ENCODE peak calls at places on chromosomes 4 and X, in eight cellular contexts. One of them, this sample, is unnamed.

GRCh38 chrX:154397888-154398667 is at the start of gene RPL10:
- DNase-seq in activated T-cell treated with anti-CD3 and anti-CD28 coated beads, Interleukin-2, amount 50 U/mL, for 72 hours: peak
- DNase-seq in OCI-M1: peak
- DNase-seq in activated CD4-positive, alpha-beta T cell treated with anti-CD3 and anti-CD28 coated beads, Interleukin-2, amount 10 ng/mL, durations not matched to agents 7 days and 5 days: peak
- DNase-seq in stimulated activated naive CD8-positive, alpha-beta T cell treated with anti-CD3 and anti-CD28 coated beads, Interleukin-15, amount 100 ng/mL, for 72 hours: peak
- DNase-seq in putamen: peak
- DNase-seq in ACHN: peak
- DNase-seq in NCI-H69: peak
- DNase-seq in this sample: peak

GRCh38 chrX:7347465-7347864 is 199.5 kb upstream of the PUDP start:
- DNase-seq in activated CD4-positive, alpha-beta T cell treated with anti-CD3 and anti-CD28 coated beads, Interleukin-2, amount 10 ng/mL, durations not matched to agents 7 days and 5 days: no peak
- DNase-seq in stimulated activated naive CD8-positive, alpha-beta T cell treated with anti-CD3 and anti-CD28 coated beads, Interleukin-15, amount 100 ng/mL, for 72 hours: no peak
- DNase-seq in ACHN: no peak
- DNase-seq in OCI-M1: no peak
- DNase-seq in activated T-cell treated with anti-CD3 and anti-CD28 coated beads, Interleukin-2, amount 50 U/mL, for 72 hours: no peak
- DNase-seq in putamen: no peak
- DNase-seq in NCI-H69: peak
- DNase-seq in this sample: no peak

GRCh38 chr4:4225915-4226605 is 669 bp downstream of the OTOP1 start:
- DNase-seq in putamen: no peak
- DNase-seq in activated T-cell treated with anti-CD3 and anti-CD28 coated beads, Interleukin-2, amount 50 U/mL, for 72 hours: no peak
- DNase-seq in OCI-M1: no peak
- DNase-seq in activated CD4-positive, alpha-beta T cell treated with anti-CD3 and anti-CD28 coated beads, Interleukin-2, amount 10 ng/mL, durations not matched to agents 7 days and 5 days: no peak
- DNase-seq in stimulated activated naive CD8-positive, alpha-beta T cell treated with anti-CD3 and anti-CD28 coated beads, Interleukin-15, amount 100 ng/mL, for 72 hours: no peak
- DNase-seq in NCI-H69: peak
- DNase-seq in ACHN: no peak
- DNase-seq in this sample: no peak

GRCh38 chr4:82623284-82623683 is 61.5 kb upstream of the TMEM150C start:
- DNase-seq in putamen: no peak
- DNase-seq in activated CD4-positive, alpha-beta T cell treated with anti-CD3 and anti-CD28 coated beads, Interleukin-2, amount 10 ng/mL, durations not matched to agents 7 days and 5 days: no peak
- DNase-seq in OCI-M1: no peak
- DNase-seq in stimulated activated naive CD8-positive, alpha-beta T cell treated with anti-CD3 and anti-CD28 coated beads, Interleukin-15, amount 100 ng/mL, for 72 hours: no peak
- DNase-seq in activated T-cell treated with anti-CD3 and anti-CD28 coated beads, Interleukin-2, amount 50 U/mL, for 72 hours: no peak
- DNase-seq in NCI-H69: no peak
- DNase-seq in ACHN: no peak
- DNase-seq in this sample: no peak

GRCh38 chr4:129371901-129372300 is 275.9 kb downstream of the C4orf33 start:
- DNase-seq in ACHN: no peak
- DNase-seq in activated CD4-positive, alpha-beta T cell treated with anti-CD3 and anti-CD28 coated beads, Interleukin-2, amount 10 ng/mL, durations not matched to agents 7 days and 5 days: no peak
- DNase-seq in activated T-cell treated with anti-CD3 and anti-CD28 coated beads, Interleukin-2, amount 50 U/mL, for 72 hours: no peak
- DNase-seq in putamen: no peak
- DNase-seq in NCI-H69: no peak
- DNase-seq in stimulated activated naive CD8-positive, alpha-beta T cell treated with anti-CD3 and anti-CD28 coated beads, Interleukin-15, amount 100 ng/mL, for 72 hours: no peak
- DNase-seq in OCI-M1: no peak
- DNase-seq in this sample: no peak

GRCh38 chr4:55754754-55755350 is 64.7 kb upstream of the EXOC1L start:
- DNase-seq in NCI-H69: no peak
- DNase-seq in OCI-M1: no peak
- DNase-seq in activated T-cell treated with anti-CD3 and anti-CD28 coated beads, Interleukin-2, amount 50 U/mL, for 72 hours: no peak
- DNase-seq in stimulated activated naive CD8-positive, alpha-beta T cell treated with anti-CD3 and anti-CD28 coated beads, Interleukin-15, amount 100 ng/mL, for 72 hours: no peak
- DNase-seq in putamen: no peak
- DNase-seq in ACHN: no peak
- DNase-seq in activated CD4-positive, alpha-beta T cell treated with anti-CD3 and anti-CD28 coated beads, Interleukin-2, amount 10 ng/mL, durations not matched to agents 7 days and 5 days: no peak
- DNase-seq in this sample: no peak

GRCh38 chr4:101597204-101597603 is 193.3 kb upstream of the BANK1 start:
- DNase-seq in activated CD4-positive, alpha-beta T cell treated with anti-CD3 and anti-CD28 coated beads, Interleukin-2, amount 10 ng/mL, durations not matched to agents 7 days and 5 days: peak
- DNase-seq in activated T-cell treated with anti-CD3 and anti-CD28 coated beads, Interleukin-2, amount 50 U/mL, for 72 hours: peak
- DNase-seq in stimulated activated naive CD8-positive, alpha-beta T cell treated with anti-CD3 and anti-CD28 coated beads, Interleukin-15, amount 100 ng/mL, for 72 hours: no peak
- DNase-seq in OCI-M1: peak
- DNase-seq in putamen: no peak
- DNase-seq in NCI-H69: peak
- DNase-seq in ACHN: no peak
- DNase-seq in this sample: peak

GRCh38 chrX:20412871-20413486 is 146.3 kb upstream of the RPS6KA3 start:
- DNase-seq in NCI-H69: no peak
- DNase-seq in putamen: no peak
- DNase-seq in activated CD4-positive, alpha-beta T cell treated with anti-CD3 and anti-CD28 coated beads, Interleukin-2, amount 10 ng/mL, durations not matched to agents 7 days and 5 days: peak
- DNase-seq in activated T-cell treated with anti-CD3 and anti-CD28 coated beads, Interleukin-2, amount 50 U/mL, for 72 hours: peak
- DNase-seq in stimulated activated naive CD8-positive, alpha-beta T cell treated with anti-CD3 and anti-CD28 coated beads, Interleukin-15, amount 100 ng/mL, for 72 hours: peak
- DNase-seq in ACHN: no peak
- DNase-seq in OCI-M1: no peak
- DNase-seq in this sample: peak

GRCh38 chr4:118348886-118349285 is 3.9 kb downstream of the PRSS12 start:
- DNase-seq in activated T-cell treated with anti-CD3 and anti-CD28 coated beads, Interleukin-2, amount 50 U/mL, for 72 hours: no peak
- DNase-seq in activated CD4-positive, alpha-beta T cell treated with anti-CD3 and anti-CD28 coated beads, Interleukin-2, amount 10 ng/mL, durations not matched to agents 7 days and 5 days: no peak
- DNase-seq in stimulated activated naive CD8-positive, alpha-beta T cell treated with anti-CD3 and anti-CD28 coated beads, Interleukin-15, amount 100 ng/mL, for 72 hours: no peak
- DNase-seq in NCI-H69: peak
- DNase-seq in putamen: no peak
- DNase-seq in ACHN: no peak
- DNase-seq in OCI-M1: peak
- DNase-seq in this sample: no peak

GRCh38 chrX:136920001-136920400 is 39.5 kb upstream of the RBMX start:
- DNase-seq in activated CD4-positive, alpha-beta T cell treated with anti-CD3 and anti-CD28 coated beads, Interleukin-2, amount 10 ng/mL, durations not matched to agents 7 days and 5 days: no peak
- DNase-seq in stimulated activated naive CD8-positive, alpha-beta T cell treated with anti-CD3 and anti-CD28 coated beads, Interleukin-15, amount 100 ng/mL, for 72 hours: no peak
- DNase-seq in putamen: no peak
- DNase-seq in NCI-H69: peak
- DNase-seq in activated T-cell treated with anti-CD3 and anti-CD28 coated beads, Interleukin-2, amount 50 U/mL, for 72 hours: no peak
- DNase-seq in ACHN: no peak
- DNase-seq in OCI-M1: no peak
- DNase-seq in this sample: no peak

GRCh38 chrX:46935295-46935694 is 23.1 kb downstream of the JADE3 start:
- DNase-seq in ACHN: no peak
- DNase-seq in NCI-H69: no peak
- DNase-seq in activated T-cell treated with anti-CD3 and anti-CD28 coated beads, Interleukin-2, amount 50 U/mL, for 72 hours: no peak
- DNase-seq in stimulated activated naive CD8-positive, alpha-beta T cell treated with anti-CD3 and anti-CD28 coated beads, Interleukin-15, amount 100 ng/mL, for 72 hours: no peak
- DNase-seq in activated CD4-positive, alpha-beta T cell treated with anti-CD3 and anti-CD28 coated beads, Interleukin-2, amount 10 ng/mL, durations not matched to agents 7 days and 5 days: no peak
- DNase-seq in OCI-M1: no peak
- DNase-seq in putamen: no peak
- DNase-seq in this sample: no peak

GRCh38 chrX:2538016-2538415 is 37.2 kb upstream of the DHRSX start:
- DNase-seq in putamen: peak
- DNase-seq in activated T-cell treated with anti-CD3 and anti-CD28 coated beads, Interleukin-2, amount 50 U/mL, for 72 hours: no peak
- DNase-seq in NCI-H69: no peak
- DNase-seq in ACHN: no peak
- DNase-seq in OCI-M1: no peak
- DNase-seq in activated CD4-positive, alpha-beta T cell treated with anti-CD3 and anti-CD28 coated beads, Interleukin-2, amount 10 ng/mL, durations not matched to agents 7 days and 5 days: no peak
- DNase-seq in stimulated activated naive CD8-positive, alpha-beta T cell treated with anti-CD3 and anti-CD28 coated beads, Interleukin-15, amount 100 ng/mL, for 72 hours: no peak
- DNase-seq in this sample: no peak

GRCh38 chrX:43958529-43958928 is 14.7 kb downstream of the NDP start:
- DNase-seq in NCI-H69: peak
- DNase-seq in activated CD4-positive, alpha-beta T cell treated with anti-CD3 and anti-CD28 coated beads, Interleukin-2, amount 10 ng/mL, durations not matched to agents 7 days and 5 days: peak
- DNase-seq in ACHN: peak
- DNase-seq in putamen: peak
- DNase-seq in stimulated activated naive CD8-positive, alpha-beta T cell treated with anti-CD3 and anti-CD28 coated beads, Interleukin-15, amount 100 ng/mL, for 72 hours: peak
- DNase-seq in OCI-M1: peak
- DNase-seq in activated T-cell treated with anti-CD3 and anti-CD28 coated beads, Interleukin-2, amount 50 U/mL, for 72 hours: peak
- DNase-seq in this sample: peak

GRCh38 chr4:77959566-77960338 is 97.1 kb downstream of the MRPL1 start:
- DNase-seq in putamen: no peak
- DNase-seq in stimulated activated naive CD8-positive, alpha-beta T cell treated with anti-CD3 and anti-CD28 coated beads, Interleukin-15, amount 100 ng/mL, for 72 hours: no peak
- DNase-seq in NCI-H69: peak
- DNase-seq in activated CD4-positive, alpha-beta T cell treated with anti-CD3 and anti-CD28 coated beads, Interleukin-2, amount 10 ng/mL, durations not matched to agents 7 days and 5 days: peak
- DNase-seq in activated T-cell treated with anti-CD3 and anti-CD28 coated beads, Interleukin-2, amount 50 U/mL, for 72 hours: no peak
- DNase-seq in ACHN: peak
- DNase-seq in OCI-M1: peak
- DNase-seq in this sample: peak

GRCh38 chrX:2500681-2501151 is at the start of the genes DHRSX and ZBED1:
- DNase-seq in NCI-H69: no peak
- DNase-seq in stimulated activated naive CD8-positive, alpha-beta T cell treated with anti-CD3 and anti-CD28 coated beads, Interleukin-15, amount 100 ng/mL, for 72 hours: peak
- DNase-seq in ACHN: peak
- DNase-seq in putamen: no peak
- DNase-seq in activated CD4-positive, alpha-beta T cell treated with anti-CD3 and anti-CD28 coated beads, Interleukin-2, amount 10 ng/mL, durations not matched to agents 7 days and 5 days: peak
- DNase-seq in OCI-M1: no peak
- DNase-seq in activated T-cell treated with anti-CD3 and anti-CD28 coated beads, Interleukin-2, amount 50 U/mL, for 72 hours: peak
- DNase-seq in this sample: no peak

GRCh38 chr4:155405059-155405458 is 28.3 kb upstream of the MAP9 start:
- DNase-seq in activated CD4-positive, alpha-beta T cell treated with anti-CD3 and anti-CD28 coated beads, Interleukin-2, amount 10 ng/mL, durations not matched to agents 7 days and 5 days: no peak
- DNase-seq in ACHN: no peak
- DNase-seq in stimulated activated naive CD8-positive, alpha-beta T cell treated with anti-CD3 and anti-CD28 coated beads, Interleukin-15, amount 100 ng/mL, for 72 hours: no peak
- DNase-seq in activated T-cell treated with anti-CD3 and anti-CD28 coated beads, Interleukin-2, amount 50 U/mL, for 72 hours: no peak
- DNase-seq in NCI-H69: no peak
- DNase-seq in putamen: no peak
- DNase-seq in OCI-M1: no peak
- DNase-seq in this sample: no peak

GRCh38 chrX:76428243-76429130 is 977 bp downstream of the MAGEE1 start:
- DNase-seq in NCI-H69: no peak
- DNase-seq in stimulated activated naive CD8-positive, alpha-beta T cell treated with anti-CD3 and anti-CD28 coated beads, Interleukin-15, amount 100 ng/mL, for 72 hours: peak
- DNase-seq in activated T-cell treated with anti-CD3 and anti-CD28 coated beads, Interleukin-2, amount 50 U/mL, for 72 hours: peak
- DNase-seq in OCI-M1: no peak
- DNase-seq in putamen: no peak
- DNase-seq in ACHN: no peak
- DNase-seq in activated CD4-positive, alpha-beta T cell treated with anti-CD3 and anti-CD28 coated beads, Interleukin-2, amount 10 ng/mL, durations not matched to agents 7 days and 5 days: peak
- DNase-seq in this sample: peak

GRCh38 chrX:102833136-102833535 is 103.9 kb upstream of the RAB40AL start:
- DNase-seq in ACHN: peak
- DNase-seq in OCI-M1: no peak
- DNase-seq in putamen: peak
- DNase-seq in activated T-cell treated with anti-CD3 and anti-CD28 coated beads, Interleukin-2, amount 50 U/mL, for 72 hours: no peak
- DNase-seq in NCI-H69: no peak
- DNase-seq in activated CD4-positive, alpha-beta T cell treated with anti-CD3 and anti-CD28 coated beads, Interleukin-2, amount 10 ng/mL, durations not matched to agents 7 days and 5 days: no peak
- DNase-seq in stimulated activated naive CD8-positive, alpha-beta T cell treated with anti-CD3 and anti-CD28 coated beads, Interleukin-15, amount 100 ng/mL, for 72 hours: no peak
- DNase-seq in this sample: no peak

This sample was measured in CD4-positive, alpha-beta memory T cell.